ENCODE peak calls at places on chromosomes 16 and 17, in five cellular contexts. X, Z, Y, D and G are unnamed samples.

GRCh38 chr17:73192219-73192893 is 499 bp upstream of the COG1 start:
- DNase-seq in Y (peak), D (peak), X (peak), Z (peak), G (peak)

GRCh38 chr16:9072806-9073341 is 18.6 kb upstream of the HAPSTR1 start:
- DNase-seq in X (no peak), D (peak), Y (peak), Z (no peak), G (peak)

GRCh38 chr16:30998852-30999761 is 11.3 kb downstream of the STX1B start:
- DNase-seq in Y (no peak), X (no peak), D (peak), Z (no peak), G (no peak)

GRCh38 chr17:15883617-15884111 is 61.3 kb upstream of the ADORA2B start:
- DNase-seq in D (peak), Y (peak), Z (no peak), X (peak), G (peak)

GRCh38 chr17:57599271-57600045 is 145.6 kb downstream of the CCDC182 start:
- DNase-seq in D (no peak), X (no peak), Y (no peak), Z (no peak), G (no peak)

GRCh38 chr16:54505479-54506247 is 219.1 kb upstream of the IRX3 start:
- DNase-seq in D (peak), Z (no peak), X (no peak), Y (no peak), G (peak)

GRCh38 chr16:11175850-11176341 is 80.1 kb downstream of the SOCS1 start:
- DNase-seq in X (no peak), Z (peak), Y (no peak), D (no peak), G (no peak)

GRCh38 chr16:67216612-67217490 is 10.1 kb upstream of the TMEM208 start:
- DNase-seq in Z (no peak), Y (no peak), D (peak), X (no peak), G (no peak)

GRCh38 chr17:49515196-49515770 is 20.2 kb downstream of the NGFR start:
- DNase-seq in Z (peak), D (peak), X (peak), Y (peak), G (peak)

GRCh38 chr17:36899250-36900129 is 37.8 kb upstream of the LHX1 start:
- DNase-seq in Z (no peak), Y (no peak), D (no peak), X (no peak), G (no peak)

GRCh38 chr17:75130632-75131277 is 787 bp downstream of the NT5C start:
- DNase-seq in Y (peak), Z (peak), X (peak), D (peak), G (peak)

GRCh38 chr16:70578035-70578434 is 54.4 kb downstream of the SF3B3 start:
- DNase-seq in D (no peak), X (no peak), Z (no peak), Y (no peak), G (no peak)

GRCh38 chr16:4655801-4656200 is 31.2 kb downstream of the MGRN1 start:
- DNase-seq in X (no peak), D (no peak), Y (no peak), Z (no peak), G (no peak)

GRCh38 chr16:951660-952301 is 19.0 kb downstream of the LMF1 start:
- DNase-seq in Y (peak), Z (no peak), D (no peak), X (no peak), G (no peak)

GRCh38 chr17:50165867-50166517 is at the start of gene SGCA:
- DNase-seq in X (no peak), Z (no peak), D (peak), Y (no peak), G (no peak)

GRCh38 chr16:80680839-80681238 is 123.6 kb downstream of the CDYL2 start:
- DNase-seq in X (no peak), Z (no peak), D (no peak), Y (no peak), G (no peak)

GRCh38 chr17:68197997-68198930 is 49.6 kb upstream of the AMZ2 start:
- DNase-seq in X (no peak), D (no peak), Y (no peak), Z (no peak), G (no peak)

GRCh38 chr16:48517493-48517892 is 92.5 kb downstream of the N4BP1 start:
- DNase-seq in Z (no peak), Y (no peak), D (no peak), X (no peak), G (no peak)

GRCh38 chr17:44761932-44762810 is 3.4 kb downstream of the ADAM11 start:
- DNase-seq in Y (no peak), Z (no peak), D (no peak), X (no peak), G (no peak)

GRCh38 chr17:38970128-38970527 is 2.9 kb upstream of the FBXO47 start:
- DNase-seq in Z (no peak), Y (no peak), D (no peak), X (no peak), G (no peak)

GRCh38 chr16:84144301-84144858 is 597 bp downstream of the HSDL1 start:
- DNase-seq in D (peak), X (no peak), Y (peak), Z (peak), G (peak)

GRCh38 chr16:82658796-82659195 is 32.0 kb downstream of the CDH13 start:
- DNase-seq in X (no peak), Z (no peak), D (no peak), Y (no peak), G (no peak)